ENCODE peak calls at places on chromosomes 16 and 17, in ten cellular contexts. One of them, this sample, is unnamed.
A peak's percentile ranks its signal among the peaks of the same experiment; 100 is the strongest.

GRCh38 chr16:67844441-67844840 is 2.3 kb upstream of the NUTF2 start:
- DNase-seq in upper lobe of left lung: no peak
- DNase-seq in GM23338: peak; percentile 27
- DNase-seq in fibroblast of lung: peak; percentile 26
- DNase-seq in SK-N-SH: no peak
- DNase-seq in thoracic aorta: no peak
- DNase-seq in left ventricle myocardium inferior: no peak
- DNase-seq in A549: no peak
- DNase-seq in esophagus squamous epithelium: no peak
- DNase-seq in GM12878: no peak
- DNase-seq in this sample: no peak

GRCh38 chr17:66691644-66692500 is 143.0 kb upstream of the CACNG5 start:
- DNase-seq in SK-N-SH: no peak
- DNase-seq in left ventricle myocardium inferior: no peak
- DNase-seq in GM23338: no peak
- DNase-seq in fibroblast of lung: no peak
- DNase-seq in GM12878: no peak
- DNase-seq in A549: peak; percentile 92
- DNase-seq in upper lobe of left lung: no peak
- DNase-seq in thoracic aorta: no peak
- DNase-seq in esophagus squamous epithelium: no peak
- DNase-seq in this sample: peak; percentile 60

GRCh38 chr16:74029122-74029805 is 267.4 kb upstream of the PSMD7 start:
- DNase-seq in GM12878: no peak
- DNase-seq in fibroblast of lung: no peak
- DNase-seq in GM23338: peak; percentile 57
- DNase-seq in A549: no peak
- DNase-seq in left ventricle myocardium inferior: no peak
- DNase-seq in upper lobe of left lung: no peak
- DNase-seq in esophagus squamous epithelium: no peak
- DNase-seq in thoracic aorta: no peak
- DNase-seq in SK-N-SH: no peak
- DNase-seq in this sample: no peak

GRCh38 chr17:47621293-47622178 is 28.2 kb upstream of the KPNB1 start:
- DNase-seq in SK-N-SH: no peak
- DNase-seq in left ventricle myocardium inferior: no peak
- DNase-seq in A549: peak; percentile 88
- DNase-seq in thoracic aorta: no peak
- DNase-seq in upper lobe of left lung: no peak
- DNase-seq in GM12878: no peak
- DNase-seq in fibroblast of lung: peak; percentile 95
- DNase-seq in GM23338: peak; percentile 60
- DNase-seq in esophagus squamous epithelium: no peak
- DNase-seq in this sample: no peak

GRCh38 chr17:58414596-58414997 is 2.7 kb downstream of the RNF43 start:
- DNase-seq in esophagus squamous epithelium: no peak
- DNase-seq in fibroblast of lung: no peak
- DNase-seq in GM12878: no peak
- DNase-seq in thoracic aorta: no peak
- DNase-seq in GM23338: no peak
- DNase-seq in upper lobe of left lung: no peak
- DNase-seq in SK-N-SH: no peak
- DNase-seq in left ventricle myocardium inferior: no peak
- DNase-seq in A549: no peak
- DNase-seq in this sample: no peak

GRCh38 chr17:36890398-36891190 is 46.7 kb upstream of the LHX1 start:
- DNase-seq in left ventricle myocardium inferior: no peak
- DNase-seq in GM12878: no peak
- DNase-seq in thoracic aorta: no peak
- DNase-seq in A549: no peak
- DNase-seq in SK-N-SH: peak; percentile 66
- DNase-seq in esophagus squamous epithelium: no peak
- DNase-seq in GM23338: no peak
- DNase-seq in fibroblast of lung: no peak
- DNase-seq in upper lobe of left lung: no peak
- DNase-seq in this sample: no peak

GRCh38 chr16:30902070-30902972 is 5.9 kb downstream of the CTF1 start:
- DNase-seq in thoracic aorta: no peak
- DNase-seq in A549: peak; percentile 77
- DNase-seq in fibroblast of lung: peak; percentile 64
- DNase-seq in left ventricle myocardium inferior: peak; percentile 73
- DNase-seq in upper lobe of left lung: peak; percentile 96
- DNase-seq in GM12878: no peak
- DNase-seq in GM23338: peak; percentile 71
- DNase-seq in esophagus squamous epithelium: no peak
- DNase-seq in SK-N-SH: peak; percentile 94
- DNase-seq in this sample: no peak

GRCh38 chr16:1170076-1170418 is 17.1 kb downstream of the CACNA1H start:
- DNase-seq in esophagus squamous epithelium: no peak
- DNase-seq in fibroblast of lung: no peak
- DNase-seq in GM23338: no peak
- DNase-seq in GM12878: no peak
- DNase-seq in upper lobe of left lung: no peak
- DNase-seq in thoracic aorta: no peak
- DNase-seq in SK-N-SH: no peak
- DNase-seq in left ventricle myocardium inferior: no peak
- DNase-seq in A549: no peak
- DNase-seq in this sample: no peak

GRCh38 chr16:22012241-22012640 is 4.3 kb downstream of the MOSMO start:
- DNase-seq in GM12878: no peak
- DNase-seq in thoracic aorta: no peak
- DNase-seq in fibroblast of lung: no peak
- DNase-seq in SK-N-SH: no peak
- DNase-seq in upper lobe of left lung: no peak
- DNase-seq in A549: no peak
- DNase-seq in GM23338: no peak
- DNase-seq in esophagus squamous epithelium: no peak
- DNase-seq in left ventricle myocardium inferior: no peak
- DNase-seq in this sample: no peak

DNA sequence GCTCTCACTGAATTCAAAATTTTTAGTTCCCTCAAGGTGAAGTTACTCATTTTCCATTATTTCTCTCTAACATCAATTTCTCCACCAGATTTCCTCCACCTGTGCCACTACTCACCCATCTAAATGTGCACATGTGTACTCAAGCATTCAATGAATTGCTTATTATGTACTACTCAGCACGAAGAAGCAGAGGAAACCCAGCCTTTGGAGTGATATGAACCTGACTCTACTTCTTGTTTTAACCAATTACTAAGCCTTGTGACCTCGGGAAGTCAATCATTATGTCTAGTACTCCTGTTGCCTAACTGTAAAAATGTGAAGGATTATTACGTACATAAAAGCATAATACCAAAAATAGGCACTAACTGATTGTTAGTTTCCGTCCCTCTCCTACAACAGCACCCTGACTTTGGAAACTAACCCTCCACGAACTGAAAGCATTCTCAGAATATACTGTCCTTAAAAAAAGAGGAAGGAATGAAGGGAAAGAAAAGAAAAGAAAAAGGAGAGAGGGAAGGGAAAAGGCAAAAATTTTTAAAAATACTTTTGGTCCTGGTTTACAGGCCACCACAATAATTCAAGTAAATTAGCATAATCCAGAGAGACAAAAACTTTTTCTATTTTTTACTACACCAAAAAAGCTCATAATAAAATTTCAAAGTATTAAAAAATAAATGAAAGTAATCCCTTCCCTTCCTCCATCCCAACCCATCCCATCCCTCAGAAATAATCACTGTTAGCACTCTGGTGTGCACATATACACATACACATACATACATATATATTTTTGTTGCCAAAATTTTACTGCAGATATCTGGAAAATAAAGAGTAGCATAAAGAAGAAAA is 53.6 kb downstream of the KANSL1 start:
- DNase-seq in esophagus squamous epithelium: no peak
- DNase-seq in GM23338: no peak
- DNase-seq in thoracic aorta: no peak
- DNase-seq in SK-N-SH: no peak
- DNase-seq in GM12878: no peak
- DNase-seq in upper lobe of left lung: no peak
- DNase-seq in fibroblast of lung: no peak
- DNase-seq in A549: no peak
- DNase-seq in left ventricle myocardium inferior: no peak
- DNase-seq in this sample: no peak
- H3K4me1 ChIP-seq in esophagus squamous epithelium: peaks cover 15% of the 10 kb centered on the region
- H3K4me1 ChIP-seq in GM23338: peaks cover 56% of the 10 kb centered on the region
- H3K4me1 ChIP-seq in thoracic aorta: peaks cover 94% of the 10 kb centered on the region
- H3K4me1 ChIP-seq in SK-N-SH: peaks cover 9% of the 10 kb centered on the region
- H3K4me1 ChIP-seq in GM12878: peaks cover 81% of the 10 kb centered on the region
- H3K4me1 ChIP-seq in upper lobe of left lung: peaks cover 68% of the 10 kb centered on the region
- H3K4me1 ChIP-seq in fibroblast of lung: peaks cover 3% of the 10 kb centered on the region
- H3K4me1 ChIP-seq in A549: peaks cover 63% of the 10 kb centered on the region
- H3K4me1 ChIP-seq in left ventricle myocardium inferior: peaks cover 99% of the 10 kb centered on the region
- H3K4me1 ChIP-seq in this sample: no peaks in the 10 kb centered on the region

GRCh38 chr17:28867276-28867675 is 12.5 kb downstream of the ERAL1 start:
- DNase-seq in GM23338: no peak
- DNase-seq in esophagus squamous epithelium: no peak
- DNase-seq in left ventricle myocardium inferior: no peak
- DNase-seq in fibroblast of lung: no peak
- DNase-seq in upper lobe of left lung: no peak
- DNase-seq in thoracic aorta: no peak
- DNase-seq in GM12878: no peak
- DNase-seq in A549: no peak
- DNase-seq in SK-N-SH: no peak
- DNase-seq in this sample: no peak

GRCh38 chr17:28861393-28862203 is 6.8 kb downstream of the ERAL1 start:
- DNase-seq in thoracic aorta: no peak
- DNase-seq in left ventricle myocardium inferior: no peak
- DNase-seq in GM12878: no peak
- DNase-seq in A549: no peak
- DNase-seq in SK-N-SH: no peak
- DNase-seq in upper lobe of left lung: no peak
- DNase-seq in GM23338: peak; percentile 43
- DNase-seq in fibroblast of lung: no peak
- DNase-seq in esophagus squamous epithelium: no peak
- DNase-seq in this sample: no peak

GRCh38 chr17:28864991-28865849 is 10.4 kb downstream of the ERAL1 start:
- DNase-seq in GM12878: no peak
- DNase-seq in left ventricle myocardium inferior: no peak
- DNase-seq in SK-N-SH: no peak
- DNase-seq in esophagus squamous epithelium: no peak
- DNase-seq in GM23338: no peak
- DNase-seq in A549: no peak
- DNase-seq in upper lobe of left lung: no peak
- DNase-seq in fibroblast of lung: no peak
- DNase-seq in thoracic aorta: no peak
- DNase-seq in this sample: no peak

GRCh38 chr17:28862497-28862896 is 7.7 kb downstream of the ERAL1 start:
- DNase-seq in fibroblast of lung: no peak
- DNase-seq in upper lobe of left lung: no peak
- DNase-seq in A549: no peak
- DNase-seq in thoracic aorta: no peak
- DNase-seq in GM23338: no peak
- DNase-seq in SK-N-SH: no peak
- DNase-seq in GM12878: no peak
- DNase-seq in left ventricle myocardium inferior: no peak
- DNase-seq in esophagus squamous epithelium: no peak
- DNase-seq in this sample: no peak

GRCh38 chr17:28865946-28866752 is 11.3 kb downstream of the ERAL1 start:
- DNase-seq in esophagus squamous epithelium: no peak
- DNase-seq in GM23338: no peak
- DNase-seq in fibroblast of lung: no peak
- DNase-seq in left ventricle myocardium inferior: no peak
- DNase-seq in SK-N-SH: no peak
- DNase-seq in upper lobe of left lung: no peak
- DNase-seq in thoracic aorta: no peak
- DNase-seq in GM12878: no peak
- DNase-seq in A549: no peak
- DNase-seq in this sample: no peak
- H3K27ac ChIP-seq in esophagus squamous epithelium: no peak overlapping the region
- H3K27ac ChIP-seq in GM23338: no peak overlapping the region
- H3K27ac ChIP-seq in fibroblast of lung: no peak overlapping the region
- H3K27ac ChIP-seq in left ventricle myocardium inferior: no peak overlapping the region
- H3K27ac ChIP-seq in SK-N-SH: no peak overlapping the region
- H3K27ac ChIP-seq in upper lobe of left lung: peak overlapping the region; percentile 78
- H3K27ac ChIP-seq in thoracic aorta: no peak overlapping the region
- H3K27ac ChIP-seq in GM12878: peak overlapping the region; percentile 31
- H3K27ac ChIP-seq in A549: no peak overlapping the region
- H3K27ac ChIP-seq in this sample: no peak overlapping the region

GRCh38 chr16:6111390-6111789 is 1013.8 kb upstream of the EEF2KMT start:
- DNase-seq in A549: no peak
- DNase-seq in fibroblast of lung: peak; percentile 74
- DNase-seq in GM23338: no peak
- DNase-seq in thoracic aorta: no peak
- DNase-seq in left ventricle myocardium inferior: no peak
- DNase-seq in upper lobe of left lung: no peak
- DNase-seq in SK-N-SH: no peak
- DNase-seq in GM12878: no peak
- DNase-seq in esophagus squamous epithelium: no peak
- DNase-seq in this sample: no peak

GRCh38 chr16:6113749-6114148 is 1016.2 kb upstream of the EEF2KMT start:
- DNase-seq in upper lobe of left lung: no peak
- DNase-seq in fibroblast of lung: no peak
- DNase-seq in SK-N-SH: no peak
- DNase-seq in GM12878: no peak
- DNase-seq in esophagus squamous epithelium: no peak
- DNase-seq in GM23338: no peak
- DNase-seq in left ventricle myocardium inferior: no peak
- DNase-seq in A549: no peak
- DNase-seq in thoracic aorta: no peak
- DNase-seq in this sample: no peak

DNA sequence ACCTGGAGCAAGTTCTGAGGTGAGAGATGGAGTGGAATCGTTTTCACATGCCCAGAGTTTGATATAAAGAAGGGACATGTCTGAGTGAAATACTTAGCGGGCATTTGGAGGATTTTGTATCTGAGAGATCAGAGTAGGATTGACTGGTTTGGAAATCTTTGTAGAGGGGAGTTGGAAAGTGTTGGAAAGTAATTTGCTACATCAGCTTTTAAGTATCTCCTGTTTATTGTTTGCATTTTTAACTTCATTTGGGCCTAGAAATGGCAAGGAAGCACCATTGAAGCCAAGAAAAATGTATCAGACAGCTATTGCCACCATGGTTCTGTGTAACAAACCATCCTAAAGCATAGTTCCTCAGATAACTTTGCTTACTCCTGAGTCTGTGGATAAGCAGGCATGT is 1015.1 kb upstream of the EEF2KMT start:
- DNase-seq in thoracic aorta: no peak
- DNase-seq in left ventricle myocardium inferior: no peak
- DNase-seq in upper lobe of left lung: no peak
- DNase-seq in SK-N-SH: no peak
- DNase-seq in A549: no peak
- DNase-seq in GM23338: no peak
- DNase-seq in fibroblast of lung: no peak
- DNase-seq in esophagus squamous epithelium: no peak
- DNase-seq in GM12878: no peak
- DNase-seq in this sample: no peak
- H3K4me1 ChIP-seq in thoracic aorta: no peaks in the 10 kb centered on the region
- H3K4me1 ChIP-seq in left ventricle myocardium inferior: no peaks in the 10 kb centered on the region
- H3K4me1 ChIP-seq in upper lobe of left lung: no peaks in the 10 kb centered on the region
- H3K4me1 ChIP-seq in SK-N-SH: no peaks in the 10 kb centered on the region
- H3K4me1 ChIP-seq in A549: no peaks in the 10 kb centered on the region
- H3K4me1 ChIP-seq in GM23338: peaks cover 6% of the 10 kb centered on the region
- H3K4me1 ChIP-seq in fibroblast of lung: no peaks in the 10 kb centered on the region
- H3K4me1 ChIP-seq in esophagus squamous epithelium: no peaks in the 10 kb centered on the region
- H3K4me1 ChIP-seq in GM12878: no peaks in the 10 kb centered on the region
- H3K4me1 ChIP-seq in this sample: no peaks in the 10 kb centered on the region

DNA sequence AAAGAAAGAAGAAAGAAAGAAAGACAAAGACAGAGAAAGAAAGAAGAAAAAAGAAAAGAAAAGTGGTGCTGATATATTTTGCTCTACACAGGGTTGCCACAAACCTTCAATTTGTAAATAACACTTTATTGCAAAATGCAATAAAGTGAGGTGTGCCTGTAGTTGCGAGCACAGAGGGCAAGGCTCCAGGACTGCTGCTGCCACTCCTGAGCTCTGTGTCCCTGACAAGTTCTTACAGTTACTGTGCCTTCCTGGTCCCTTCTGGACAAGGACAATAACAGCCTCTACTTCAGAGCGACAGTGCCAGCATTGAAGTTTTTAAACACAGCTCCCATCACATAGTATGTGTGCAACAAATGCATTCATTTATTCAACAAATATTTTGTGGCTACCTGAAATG is 148.1 kb downstream of the AXIN2 start:
- DNase-seq in thoracic aorta: no peak
- DNase-seq in fibroblast of lung: no peak
- DNase-seq in left ventricle myocardium inferior: no peak
- DNase-seq in esophagus squamous epithelium: no peak
- DNase-seq in GM23338: no peak
- DNase-seq in SK-N-SH: no peak
- DNase-seq in GM12878: no peak
- DNase-seq in upper lobe of left lung: no peak
- DNase-seq in A549: no peak
- DNase-seq in this sample: no peak
- H3K27ac ChIP-seq in thoracic aorta: no peak overlapping the region
- H3K27ac ChIP-seq in fibroblast of lung: no peak overlapping the region
- H3K27ac ChIP-seq in left ventricle myocardium inferior: no peak overlapping the region
- H3K27ac ChIP-seq in esophagus squamous epithelium: no peak overlapping the region
- H3K27ac ChIP-seq in GM23338: no peak overlapping the region
- H3K27ac ChIP-seq in SK-N-SH: no peak overlapping the region
- H3K27ac ChIP-seq in GM12878: no peak overlapping the region
- H3K27ac ChIP-seq in upper lobe of left lung: no peak overlapping the region
- H3K27ac ChIP-seq in A549: no peak overlapping the region
- H3K27ac ChIP-seq in this sample: no peak overlapping the region